ENCODE peak calls at places on chromosomes 6 and 20, in ten cellular contexts. One of them, this sample, is unnamed.

GRCh38 chr20:48747840-48748416 is 79.9 kb downstream of the PREX1 start:
- DNase-seq in H9: no peak
- DNase-seq in OCI-LY7: peak; percentile 24
- DNase-seq in glutamatergic neuron: no peak
- DNase-seq in stomach: no peak
- DNase-seq in progenitor cell of endocrine pancreas: no peak
- DNase-seq in fibroblast of lung: no peak
- DNase-seq in choroid plexus epithelial cell: no peak
- DNase-seq in prostate gland: no peak
- DNase-seq in epithelial cell of proximal tubule: no peak
- DNase-seq in this sample: no peak

GRCh38 chr6:36071281-36071680 is 43.7 kb downstream of the MAPK14 start:
- DNase-seq in H9: no peak
- DNase-seq in OCI-LY7: no peak
- DNase-seq in glutamatergic neuron: no peak
- DNase-seq in stomach: no peak
- DNase-seq in progenitor cell of endocrine pancreas: no peak
- DNase-seq in fibroblast of lung: no peak
- DNase-seq in choroid plexus epithelial cell: no peak
- DNase-seq in prostate gland: no peak
- DNase-seq in epithelial cell of proximal tubule: no peak
- DNase-seq in this sample: no peak

GRCh38 chr6:38975621-38976049 is 72.9 kb upstream of the GLP1R start:
- DNase-seq in H9: no peak
- DNase-seq in OCI-LY7: no peak
- DNase-seq in glutamatergic neuron: no peak
- DNase-seq in stomach: no peak
- DNase-seq in progenitor cell of endocrine pancreas: no peak
- DNase-seq in fibroblast of lung: no peak
- DNase-seq in choroid plexus epithelial cell: peak; percentile 30
- DNase-seq in prostate gland: no peak
- DNase-seq in epithelial cell of proximal tubule: no peak
- DNase-seq in this sample: no peak

GRCh38 chr6:112335736-112336135 is 11.4 kb upstream of the RFPL4B start:
- DNase-seq in H9: no peak
- DNase-seq in OCI-LY7: no peak
- DNase-seq in glutamatergic neuron: no peak
- DNase-seq in stomach: no peak
- DNase-seq in progenitor cell of endocrine pancreas: no peak
- DNase-seq in fibroblast of lung: no peak
- DNase-seq in choroid plexus epithelial cell: peak; percentile 36
- DNase-seq in prostate gland: no peak
- DNase-seq in epithelial cell of proximal tubule: no peak
- DNase-seq in this sample: no peak

GRCh38 chr6:99270852-99271251 is 78.6 kb downstream of the FAXC start:
- DNase-seq in H9: no peak
- DNase-seq in OCI-LY7: no peak
- DNase-seq in glutamatergic neuron: no peak
- DNase-seq in stomach: no peak
- DNase-seq in progenitor cell of endocrine pancreas: no peak
- DNase-seq in fibroblast of lung: peak; percentile 17
- DNase-seq in choroid plexus epithelial cell: no peak
- DNase-seq in prostate gland: no peak
- DNase-seq in epithelial cell of proximal tubule: no peak
- DNase-seq in this sample: no peak

GRCh38 chr6:109454483-109455160 is 950 bp downstream of the MICAL1 start:
- DNase-seq in H9: no peak
- DNase-seq in OCI-LY7: peak; percentile 89
- DNase-seq in glutamatergic neuron: peak; percentile 60
- DNase-seq in stomach: peak; percentile 58
- DNase-seq in progenitor cell of endocrine pancreas: no peak
- DNase-seq in fibroblast of lung: peak; percentile 26
- DNase-seq in choroid plexus epithelial cell: peak; percentile 52
- DNase-seq in prostate gland: no peak
- DNase-seq in epithelial cell of proximal tubule: no peak
- DNase-seq in this sample: no peak

GRCh38 chr20:19619904-19620430 is 138.1 kb upstream of the RIN2 start:
- DNase-seq in H9: no peak
- DNase-seq in OCI-LY7: no peak
- DNase-seq in glutamatergic neuron: no peak
- DNase-seq in stomach: no peak
- DNase-seq in progenitor cell of endocrine pancreas: no peak
- DNase-seq in fibroblast of lung: no peak
- DNase-seq in choroid plexus epithelial cell: no peak
- DNase-seq in prostate gland: no peak
- DNase-seq in epithelial cell of proximal tubule: no peak
- DNase-seq in this sample: no peak

GRCh38 chr20:21326700-21327099 is 23.6 kb downstream of the XRN2 start:
- DNase-seq in H9: no peak
- DNase-seq in OCI-LY7: no peak
- DNase-seq in glutamatergic neuron: no peak
- DNase-seq in stomach: no peak
- DNase-seq in progenitor cell of endocrine pancreas: no peak
- DNase-seq in fibroblast of lung: no peak
- DNase-seq in choroid plexus epithelial cell: no peak
- DNase-seq in prostate gland: no peak
- DNase-seq in epithelial cell of proximal tubule: no peak
- DNase-seq in this sample: no peak

GRCh38 chr6:37987008-37987407 is 167.5 kb downstream of the ZFAND3 start:
- DNase-seq in H9: no peak
- DNase-seq in OCI-LY7: no peak
- DNase-seq in glutamatergic neuron: no peak
- DNase-seq in stomach: no peak
- DNase-seq in progenitor cell of endocrine pancreas: no peak
- DNase-seq in fibroblast of lung: peak; percentile 39
- DNase-seq in choroid plexus epithelial cell: peak; percentile 80
- DNase-seq in prostate gland: no peak
- DNase-seq in epithelial cell of proximal tubule: no peak
- DNase-seq in this sample: peak; percentile 36

GRCh38 chr6:36329798-36330291 is 6.8 kb downstream of the BNIP5 start:
- DNase-seq in H9: peak; percentile 71
- DNase-seq in OCI-LY7: no peak
- DNase-seq in glutamatergic neuron: peak; percentile 41
- DNase-seq in stomach: no peak
- DNase-seq in progenitor cell of endocrine pancreas: no peak
- DNase-seq in fibroblast of lung: no peak
- DNase-seq in choroid plexus epithelial cell: no peak
- DNase-seq in prostate gland: no peak
- DNase-seq in epithelial cell of proximal tubule: no peak
- DNase-seq in this sample: no peak

GRCh38 chr6:113630738-113631535 is 226.2 kb upstream of the MARCKS start:
- DNase-seq in H9: no peak
- DNase-seq in OCI-LY7: peak; percentile 91
- DNase-seq in glutamatergic neuron: no peak
- DNase-seq in stomach: no peak
- DNase-seq in progenitor cell of endocrine pancreas: no peak
- DNase-seq in fibroblast of lung: peak; percentile 35
- DNase-seq in choroid plexus epithelial cell: peak; percentile 88
- DNase-seq in prostate gland: no peak
- DNase-seq in epithelial cell of proximal tubule: peak; percentile 88
- DNase-seq in this sample: peak; percentile 22

GRCh38 chr20:373171-373890 is 7.2 kb upstream of the TRIB3 start:
- DNase-seq in H9: peak; percentile 52
- DNase-seq in OCI-LY7: no peak
- DNase-seq in glutamatergic neuron: peak; percentile 46
- DNase-seq in stomach: no peak
- DNase-seq in progenitor cell of endocrine pancreas: no peak
- DNase-seq in fibroblast of lung: peak; percentile 90
- DNase-seq in choroid plexus epithelial cell: peak; percentile 86
- DNase-seq in prostate gland: no peak
- DNase-seq in epithelial cell of proximal tubule: no peak
- DNase-seq in this sample: peak; percentile 68

GRCh38 chr20:10040070-10040970 is 5.5 kb downstream of the ANKEF1 start:
- DNase-seq in H9: no peak
- DNase-seq in OCI-LY7: no peak
- DNase-seq in glutamatergic neuron: no peak
- DNase-seq in stomach: no peak
- DNase-seq in progenitor cell of endocrine pancreas: no peak
- DNase-seq in fibroblast of lung: peak; percentile 85
- DNase-seq in choroid plexus epithelial cell: peak; percentile 31
- DNase-seq in prostate gland: no peak
- DNase-seq in epithelial cell of proximal tubule: no peak
- DNase-seq in this sample: peak; percentile 17

GRCh38 chr6:166770216-166771116 is 143.4 kb upstream of the RPS6KA2 start:
- DNase-seq in H9: no peak
- DNase-seq in OCI-LY7: no peak
- DNase-seq in glutamatergic neuron: no peak
- DNase-seq in stomach: no peak
- DNase-seq in progenitor cell of endocrine pancreas: no peak
- DNase-seq in fibroblast of lung: no peak
- DNase-seq in choroid plexus epithelial cell: peak; percentile 42
- DNase-seq in prostate gland: no peak
- DNase-seq in epithelial cell of proximal tubule: no peak
- DNase-seq in this sample: peak; percentile 6

GRCh38 chr6:4322846-4323309 is 187.5 kb upstream of the ECI2 start:
- DNase-seq in H9: no peak
- DNase-seq in OCI-LY7: no peak
- DNase-seq in glutamatergic neuron: no peak
- DNase-seq in stomach: no peak
- DNase-seq in progenitor cell of endocrine pancreas: no peak
- DNase-seq in fibroblast of lung: peak; percentile 43
- DNase-seq in choroid plexus epithelial cell: peak; percentile 51
- DNase-seq in prostate gland: no peak
- DNase-seq in epithelial cell of proximal tubule: no peak
- DNase-seq in this sample: no peak

GRCh38 chr6:4323322-4323721 is 187.9 kb upstream of the ECI2 start:
- DNase-seq in H9: no peak
- DNase-seq in OCI-LY7: no peak
- DNase-seq in glutamatergic neuron: no peak
- DNase-seq in stomach: no peak
- DNase-seq in progenitor cell of endocrine pancreas: no peak
- DNase-seq in fibroblast of lung: no peak
- DNase-seq in choroid plexus epithelial cell: no peak
- DNase-seq in prostate gland: no peak
- DNase-seq in epithelial cell of proximal tubule: no peak
- DNase-seq in this sample: no peak

GRCh38 chr6:4322134-4322845 is 186.9 kb upstream of the ECI2 start:
- DNase-seq in H9: no peak
- DNase-seq in OCI-LY7: no peak
- DNase-seq in glutamatergic neuron: no peak
- DNase-seq in stomach: no peak
- DNase-seq in progenitor cell of endocrine pancreas: no peak
- DNase-seq in fibroblast of lung: no peak
- DNase-seq in choroid plexus epithelial cell: no peak
- DNase-seq in prostate gland: no peak
- DNase-seq in epithelial cell of proximal tubule: no peak
- DNase-seq in this sample: no peak

GRCh38 chr6:4319992-4320683 is 184.8 kb upstream of the ECI2 start:
- DNase-seq in H9: no peak
- DNase-seq in OCI-LY7: no peak
- DNase-seq in glutamatergic neuron: no peak
- DNase-seq in stomach: no peak
- DNase-seq in progenitor cell of endocrine pancreas: no peak
- DNase-seq in fibroblast of lung: peak; percentile 80
- DNase-seq in choroid plexus epithelial cell: peak; percentile 64
- DNase-seq in prostate gland: no peak
- DNase-seq in epithelial cell of proximal tubule: no peak
- DNase-seq in this sample: peak; percentile 53

GRCh38 chr6:4320860-4321259 is 185.5 kb upstream of the ECI2 start:
- DNase-seq in H9: no peak
- DNase-seq in OCI-LY7: no peak
- DNase-seq in glutamatergic neuron: no peak
- DNase-seq in stomach: no peak
- DNase-seq in progenitor cell of endocrine pancreas: no peak
- DNase-seq in fibroblast of lung: peak; percentile 80
- DNase-seq in choroid plexus epithelial cell: peak; percentile 94
- DNase-seq in prostate gland: peak; percentile 17
- DNase-seq in epithelial cell of proximal tubule: no peak
- DNase-seq in this sample: peak; percentile 98
- TF ChIP-seq CTCF in H9: no peak
- TF ChIP-seq CTCF in OCI-LY7: no peak
- TF ChIP-seq CTCF in glutamatergic neuron: no peak
- TF ChIP-seq CTCF in stomach: no peak
- TF ChIP-seq CTCF in progenitor cell of endocrine pancreas: no peak
- TF ChIP-seq CTCF in fibroblast of lung: no peak
- TF ChIP-seq CTCF in choroid plexus epithelial cell: no peak
- TF ChIP-seq CTCF in prostate gland: no peak
- TF ChIP-seq CTCF in epithelial cell of proximal tubule: no peak
- TF ChIP-seq CTCF in this sample: no peak

GRCh38 chr6:23754197-23754596 is 371.8 kb upstream of the NRSN1 start:
- DNase-seq in H9: no peak
- DNase-seq in OCI-LY7: no peak
- DNase-seq in glutamatergic neuron: no peak
- DNase-seq in stomach: no peak
- DNase-seq in progenitor cell of endocrine pancreas: no peak
- DNase-seq in fibroblast of lung: peak; percentile 9
- DNase-seq in choroid plexus epithelial cell: peak; percentile 29
- DNase-seq in prostate gland: no peak
- DNase-seq in epithelial cell of proximal tubule: no peak
- DNase-seq in this sample: no peak
- TF ChIP-seq CTCF in H9: peak; percentile 32
- TF ChIP-seq CTCF in OCI-LY7: peak; percentile 26
- TF ChIP-seq CTCF in glutamatergic neuron: no peak
- TF ChIP-seq CTCF in stomach: no peak
- TF ChIP-seq CTCF in progenitor cell of endocrine pancreas: peak; percentile 8
- TF ChIP-seq CTCF in fibroblast of lung: no peak
- TF ChIP-seq CTCF in choroid plexus epithelial cell: peak; percentile 39
- TF ChIP-seq CTCF in prostate gland: no peak
- TF ChIP-seq CTCF in epithelial cell of proximal tubule: no peak
- TF ChIP-seq CTCF in this sample: no peak

DNA sequence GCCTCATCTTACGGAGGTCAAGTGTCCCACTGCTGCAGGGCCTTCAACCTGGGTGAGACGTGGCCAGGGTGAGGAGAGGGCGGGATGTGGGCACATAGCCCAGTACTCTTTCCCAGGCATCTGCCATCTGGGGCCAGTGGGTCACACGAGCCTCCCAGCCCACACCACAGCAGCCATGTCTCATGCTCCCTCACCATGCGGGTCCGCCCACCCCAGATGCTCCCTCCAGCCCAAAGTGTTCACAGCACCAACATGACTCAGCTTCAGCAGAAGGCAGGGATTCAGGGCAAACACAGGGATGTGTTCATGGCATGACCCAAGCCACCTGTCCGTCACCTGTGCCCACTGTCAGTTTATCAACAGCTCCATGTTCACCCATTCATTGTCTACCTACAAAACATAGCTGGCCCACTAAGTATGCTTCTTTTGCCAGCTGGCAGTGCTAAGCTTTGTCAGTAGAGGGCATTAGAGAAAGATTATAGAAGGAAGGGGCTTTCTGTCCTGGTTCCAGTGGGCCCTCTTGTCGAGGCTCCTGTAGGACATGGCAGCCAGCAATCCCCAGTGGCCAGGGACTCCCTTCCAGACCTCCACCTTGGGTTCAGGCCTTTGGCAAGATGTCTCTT is 109.2 kb downstream of the FOXF2 start:
- DNase-seq in H9: no peak
- DNase-seq in OCI-LY7: no peak
- DNase-seq in glutamatergic neuron: no peak
- DNase-seq in stomach: no peak
- DNase-seq in progenitor cell of endocrine pancreas: no peak
- DNase-seq in fibroblast of lung: peak; percentile 29
- DNase-seq in choroid plexus epithelial cell: no peak
- DNase-seq in prostate gland: no peak
- DNase-seq in epithelial cell of proximal tubule: no peak
- DNase-seq in this sample: no peak
- TF ChIP-seq CTCF in H9: peak; percentile 44
- TF ChIP-seq CTCF in OCI-LY7: peak; percentile 43
- TF ChIP-seq CTCF in glutamatergic neuron: no peak
- TF ChIP-seq CTCF in stomach: no peak
- TF ChIP-seq CTCF in progenitor cell of endocrine pancreas: no peak
- TF ChIP-seq CTCF in fibroblast of lung: no peak
- TF ChIP-seq CTCF in choroid plexus epithelial cell: peak; percentile 45
- TF ChIP-seq CTCF in prostate gland: no peak
- TF ChIP-seq CTCF in epithelial cell of proximal tubule: peak; percentile 36
- TF ChIP-seq CTCF in this sample: peak; percentile 42

GRCh38 chr6:122399348-122400120 is at the start of gene HSF2:
- DNase-seq in H9: peak; percentile 99
- DNase-seq in OCI-LY7: peak; percentile 97
- DNase-seq in glutamatergic neuron: peak; percentile 94
- DNase-seq in stomach: peak; percentile 96
- DNase-seq in progenitor cell of endocrine pancreas: peak; percentile 89
- DNase-seq in fibroblast of lung: peak; percentile 98
- DNase-seq in choroid plexus epithelial cell: peak; percentile 100
- DNase-seq in prostate gland: peak; percentile 96
- DNase-seq in epithelial cell of proximal tubule: peak; percentile 87
- DNase-seq in this sample: peak; percentile 99
- TF ChIP-seq CTCF in H9: peak; percentile 42
- TF ChIP-seq CTCF in OCI-LY7: peak; percentile 16
- TF ChIP-seq CTCF in glutamatergic neuron: no peak
- TF ChIP-seq CTCF in stomach: no peak
- TF ChIP-seq CTCF in progenitor cell of endocrine pancreas: peak; percentile 46
- TF ChIP-seq CTCF in fibroblast of lung: peak; percentile 23
- TF ChIP-seq CTCF in choroid plexus epithelial cell: peak; percentile 41
- TF ChIP-seq CTCF in prostate gland: peak; percentile 41
- TF ChIP-seq CTCF in epithelial cell of proximal tubule: peak; percentile 13
- TF ChIP-seq CTCF in this sample: peak; percentile 73

This sample was measured in HFFc6.